ENCODE peak calls at places on chromosomes 5 and 9, in eight cellular contexts. A is cardiac muscle cell, Z is left ventricle myocardium superior, G is COR-L47, O is Right ventricle myocardium inferior, W is midbrain, P is NCI-H1092 treated with DMSO at 0.1 percent for 48 hours, T is pancreas. R is an unnamed sample.
A peak's percentile ranks its signal among the peaks of the same experiment; 100 is the strongest.

GRCh38 chr5:150794927-150795326 is 16.4 kb downstream of the SMIM3 start:
- DNase-seq in A (no peak), Z (no peak), G (no peak), O (no peak), W (no peak), P (no peak), T (no peak), R (no peak)

GRCh38 chr5:38678079-38678478 is 121.6 kb upstream of the LIFR start:
- DNase-seq in A (no peak), Z (no peak), G (no peak), O (no peak), W (peak; percentile 50), P (no peak), T (no peak), R (no peak)

GRCh38 chr9:84153885-84154284 is 173.3 kb downstream of the RMI1 start:
- DNase-seq in A (no peak), Z (no peak), G (no peak), O (no peak), W (no peak), P (no peak), T (no peak), R (no peak)

GRCh38 chr5:143322931-143323330 is 80.6 kb downstream of the NR3C1 start:
- DNase-seq in A (no peak), Z (no peak), G (no peak), O (no peak), W (no peak), P (no peak), T (no peak), R (no peak)

GRCh38 chr5:6261668-6262067 is 116.7 kb downstream of the MED10 start:
- DNase-seq in A (no peak), Z (no peak), G (no peak), O (no peak), W (no peak), P (no peak), T (no peak), R (no peak)

GRCh38 chr9:93937193-93937592 is 18.0 kb downstream of the BARX1 start:
- DNase-seq in A (no peak), Z (no peak), G (no peak), O (no peak), W (no peak), P (no peak), T (no peak), R (no peak)

GRCh38 chr5:159052282-159053011 is 47.3 kb downstream of the EBF1 start:
- DNase-seq in A (no peak), Z (no peak), G (no peak), O (no peak), W (no peak), P (peak; percentile 47), T (no peak), R (peak; percentile 47)

GRCh38 chr5:133824661-133825254 is 143.7 kb downstream of the C5orf15 start:
- DNase-seq in A (no peak), Z (no peak), G (no peak), O (no peak), W (no peak), P (no peak), T (no peak), R (no peak)

GRCh38 chr9:32430720-32431119 is 46.3 kb downstream of the ACO1 start:
- DNase-seq in A (no peak), Z (no peak), G (no peak), O (no peak), W (no peak), P (no peak), T (no peak), R (no peak)

GRCh38 chr9:119349548-119349947 is 19.7 kb downstream of the BRINP1 start:
- DNase-seq in A (peak; percentile 62), Z (no peak), G (no peak), O (no peak), W (no peak), P (no peak), T (no peak), R (no peak)

GRCh38 chr9:107732781-107733529 is 243.4 kb upstream of the KLF4 start:
- DNase-seq in A (no peak), Z (no peak), G (no peak), O (no peak), W (peak; percentile 33), P (peak; percentile 7), T (no peak), R (peak; percentile 55)

GRCh38 chr9:99052849-99053715 is 51.8 kb upstream of the TGFBR1 start:
- DNase-seq in A (no peak), Z (no peak), G (no peak), O (no peak), W (no peak), P (no peak), T (no peak), R (no peak)

GRCh38 chr5:60495644-60496520 is 204.1 kb downstream of the DEPDC1B start:
- DNase-seq in A (no peak), Z (no peak), G (no peak), O (no peak), W (peak; percentile 58), P (no peak), T (no peak), R (no peak)

GRCh38 chr9:68847765-68848164 is 142.7 kb downstream of the PIP5K1B start:
- DNase-seq in A (no peak), Z (no peak), G (no peak), O (no peak), W (no peak), P (no peak), T (no peak), R (no peak)

GRCh38 chr5:84487963-84488362 is 103.3 kb upstream of the EDIL3 start:
- DNase-seq in A (no peak), Z (no peak), G (no peak), O (no peak), W (no peak), P (no peak), T (no peak), R (no peak)

GRCh38 chr9:97830884-97831829 is 21.9 kb upstream of the FOXE1 start:
- DNase-seq in A (peak; percentile 66), Z (no peak), G (no peak), O (no peak), W (no peak), P (no peak), T (no peak), R (no peak)

GRCh38 chr5:109688647-109688998 is 1.1 kb upstream of the MAN2A1 start:
- DNase-seq in A (no peak), Z (no peak), G (peak; percentile 18), O (no peak), W (peak; percentile 79), P (peak; percentile 47), T (no peak), R (peak; percentile 41)

GRCh38 chr5:180155331-180155881 is 53.6 kb downstream of the RASGEF1C start:
- DNase-seq in A (peak; percentile 79), Z (no peak), G (no peak), O (no peak), W (no peak), P (no peak), T (no peak), R (peak; percentile 99)

GRCh38 chr5:175712313-175712680 is 54.4 kb downstream of the HRH2 start:
- DNase-seq in A (no peak), Z (no peak), G (no peak), O (no peak), W (no peak), P (no peak), T (peak; percentile 6), R (no peak)

GRCh38 chr5:119943148-119943547 is 313.8 kb downstream of the FAM170A start:
- DNase-seq in A (no peak), Z (no peak), G (peak; percentile 2), O (no peak), W (no peak), P (no peak), T (no peak), R (no peak)

GRCh38 chr5:130222638-130223037 is 318.4 kb downstream of the CHSY3 start:
- DNase-seq in A (no peak), Z (no peak), G (no peak), O (no peak), W (no peak), P (no peak), T (no peak), R (no peak)

GRCh38 chr5:147530801-147531389 is 21.0 kb upstream of the DPYSL3 start:
- DNase-seq in A (no peak), Z (no peak), G (no peak), O (no peak), W (no peak), P (no peak), T (no peak), R (no peak)

GRCh38 chr9:101536938-101537337 is 3.3 kb downstream of the RNF20 start:
- DNase-seq in A (peak; percentile 64), Z (no peak), G (no peak), O (no peak), W (peak; percentile 13), P (no peak), T (no peak), R (no peak)